ENCODE peak calls at places on chromosomes 16 and 17, in nine cellular contexts. One of them, this sample, is unnamed.

GRCh38 chr17:50219939-50220465 is 18.6 kb upstream of the COL1A1 start:
- DNase-seq in astrocyte of the spinal cord: peak
- DNase-seq in fibroblast of villous mesenchyme: peak
- DNase-seq in neural progenitor cell: peak
- DNase-seq in heart left ventricle: peak
- DNase-seq in lower lobe of right lung: no peak
- DNase-seq in endothelial cell: no peak
- DNase-seq in cardiac fibroblast: peak
- DNase-seq in choroid plexus epithelial cell: peak
- DNase-seq in this sample: no peak

GRCh38 chr17:77374170-77374936 is 233.6 kb downstream of the SEC14L1 start:
- DNase-seq in choroid plexus epithelial cell: peak
- DNase-seq in astrocyte of the spinal cord: peak
- DNase-seq in lower lobe of right lung: peak
- DNase-seq in cardiac fibroblast: peak
- DNase-seq in fibroblast of villous mesenchyme: peak
- DNase-seq in endothelial cell: peak
- DNase-seq in heart left ventricle: peak
- DNase-seq in neural progenitor cell: peak
- DNase-seq in this sample: peak

GRCh38 chr17:51613255-51613654 is 352.9 kb downstream of the UTP18 start:
- DNase-seq in astrocyte of the spinal cord: no peak
- DNase-seq in cardiac fibroblast: no peak
- DNase-seq in choroid plexus epithelial cell: no peak
- DNase-seq in endothelial cell: no peak
- DNase-seq in lower lobe of right lung: no peak
- DNase-seq in fibroblast of villous mesenchyme: no peak
- DNase-seq in neural progenitor cell: no peak
- DNase-seq in heart left ventricle: no peak
- DNase-seq in this sample: no peak

GRCh38 chr16:47578573-47578972 is 117.4 kb downstream of the PHKB start:
- DNase-seq in astrocyte of the spinal cord: no peak
- DNase-seq in fibroblast of villous mesenchyme: no peak
- DNase-seq in endothelial cell: no peak
- DNase-seq in cardiac fibroblast: no peak
- DNase-seq in lower lobe of right lung: no peak
- DNase-seq in heart left ventricle: no peak
- DNase-seq in choroid plexus epithelial cell: peak
- DNase-seq in neural progenitor cell: no peak
- DNase-seq in this sample: no peak

GRCh38 chr16:15576960-15577958 is 65.7 kb downstream of the MARF1 start:
- DNase-seq in neural progenitor cell: no peak
- DNase-seq in choroid plexus epithelial cell: no peak
- DNase-seq in cardiac fibroblast: no peak
- DNase-seq in fibroblast of villous mesenchyme: no peak
- DNase-seq in heart left ventricle: no peak
- DNase-seq in endothelial cell: no peak
- DNase-seq in lower lobe of right lung: no peak
- DNase-seq in astrocyte of the spinal cord: no peak
- DNase-seq in this sample: no peak

GRCh38 chr16:31371619-31372484 is 16.9 kb downstream of the ITGAX start:
- DNase-seq in neural progenitor cell: no peak
- DNase-seq in choroid plexus epithelial cell: no peak
- DNase-seq in heart left ventricle: no peak
- DNase-seq in astrocyte of the spinal cord: no peak
- DNase-seq in cardiac fibroblast: no peak
- DNase-seq in endothelial cell: no peak
- DNase-seq in fibroblast of villous mesenchyme: no peak
- DNase-seq in lower lobe of right lung: no peak
- DNase-seq in this sample: no peak

GRCh38 chr17:78327880-78328279 is 32.0 kb downstream of the SOCS3 start:
- DNase-seq in choroid plexus epithelial cell: no peak
- DNase-seq in cardiac fibroblast: no peak
- DNase-seq in lower lobe of right lung: no peak
- DNase-seq in heart left ventricle: no peak
- DNase-seq in astrocyte of the spinal cord: no peak
- DNase-seq in neural progenitor cell: no peak
- DNase-seq in endothelial cell: no peak
- DNase-seq in fibroblast of villous mesenchyme: no peak
- DNase-seq in this sample: no peak

GRCh38 chr17:73189417-73190099 is 3.3 kb upstream of the COG1 start:
- DNase-seq in cardiac fibroblast: peak
- DNase-seq in endothelial cell: peak
- DNase-seq in neural progenitor cell: peak
- DNase-seq in fibroblast of villous mesenchyme: peak
- DNase-seq in heart left ventricle: no peak
- DNase-seq in astrocyte of the spinal cord: peak
- DNase-seq in lower lobe of right lung: no peak
- DNase-seq in choroid plexus epithelial cell: peak
- DNase-seq in this sample: peak

GRCh38 chr16:17451835-17452234 is 18.9 kb downstream of the XYLT1 start:
- DNase-seq in choroid plexus epithelial cell: no peak
- DNase-seq in heart left ventricle: no peak
- DNase-seq in fibroblast of villous mesenchyme: no peak
- DNase-seq in astrocyte of the spinal cord: no peak
- DNase-seq in endothelial cell: no peak
- DNase-seq in neural progenitor cell: no peak
- DNase-seq in cardiac fibroblast: no peak
- DNase-seq in lower lobe of right lung: no peak
- DNase-seq in this sample: no peak

GRCh38 chr17:67390006-67390645 is 13.0 kb downstream of the PITPNC1 start:
- DNase-seq in neural progenitor cell: no peak
- DNase-seq in lower lobe of right lung: no peak
- DNase-seq in cardiac fibroblast: no peak
- DNase-seq in astrocyte of the spinal cord: no peak
- DNase-seq in heart left ventricle: no peak
- DNase-seq in fibroblast of villous mesenchyme: no peak
- DNase-seq in choroid plexus epithelial cell: no peak
- DNase-seq in endothelial cell: no peak
- DNase-seq in this sample: no peak

GRCh38 chr17:67392111-67392510 is 15.0 kb downstream of the PITPNC1 start:
- DNase-seq in heart left ventricle: no peak
- DNase-seq in astrocyte of the spinal cord: no peak
- DNase-seq in neural progenitor cell: no peak
- DNase-seq in choroid plexus epithelial cell: no peak
- DNase-seq in cardiac fibroblast: no peak
- DNase-seq in endothelial cell: no peak
- DNase-seq in lower lobe of right lung: no peak
- DNase-seq in fibroblast of villous mesenchyme: no peak
- DNase-seq in this sample: no peak

GRCh38 chr17:67393809-67394418 is 16.8 kb downstream of the PITPNC1 start:
- DNase-seq in lower lobe of right lung: no peak
- DNase-seq in heart left ventricle: no peak
- DNase-seq in choroid plexus epithelial cell: no peak
- DNase-seq in astrocyte of the spinal cord: no peak
- DNase-seq in cardiac fibroblast: no peak
- DNase-seq in fibroblast of villous mesenchyme: no peak
- DNase-seq in neural progenitor cell: no peak
- DNase-seq in endothelial cell: no peak
- DNase-seq in this sample: no peak

GRCh38 chr17:67388986-67389385 is 11.9 kb downstream of the PITPNC1 start:
- DNase-seq in choroid plexus epithelial cell: no peak
- DNase-seq in heart left ventricle: no peak
- DNase-seq in fibroblast of villous mesenchyme: no peak
- DNase-seq in neural progenitor cell: no peak
- DNase-seq in endothelial cell: no peak
- DNase-seq in lower lobe of right lung: no peak
- DNase-seq in astrocyte of the spinal cord: no peak
- DNase-seq in cardiac fibroblast: no peak
- DNase-seq in this sample: no peak

GRCh38 chr17:67390646-67391480 is 13.8 kb downstream of the PITPNC1 start:
- DNase-seq in endothelial cell: no peak
- DNase-seq in heart left ventricle: no peak
- DNase-seq in choroid plexus epithelial cell: peak
- DNase-seq in astrocyte of the spinal cord: peak
- DNase-seq in cardiac fibroblast: peak
- DNase-seq in neural progenitor cell: no peak
- DNase-seq in fibroblast of villous mesenchyme: peak
- DNase-seq in lower lobe of right lung: peak
- DNase-seq in this sample: no peak
- TF ChIP-seq CTCF in endothelial cell: no peak
- TF ChIP-seq CTCF in heart left ventricle: no peak
- TF ChIP-seq CTCF in choroid plexus epithelial cell: no peak
- TF ChIP-seq CTCF in astrocyte of the spinal cord: no peak
- TF ChIP-seq CTCF in cardiac fibroblast: no peak
- TF ChIP-seq CTCF in neural progenitor cell: no peak
- TF ChIP-seq CTCF in fibroblast of villous mesenchyme: no peak
- TF ChIP-seq CTCF in lower lobe of right lung: no peak
- TF ChIP-seq CTCF in this sample: no peak

DNA sequence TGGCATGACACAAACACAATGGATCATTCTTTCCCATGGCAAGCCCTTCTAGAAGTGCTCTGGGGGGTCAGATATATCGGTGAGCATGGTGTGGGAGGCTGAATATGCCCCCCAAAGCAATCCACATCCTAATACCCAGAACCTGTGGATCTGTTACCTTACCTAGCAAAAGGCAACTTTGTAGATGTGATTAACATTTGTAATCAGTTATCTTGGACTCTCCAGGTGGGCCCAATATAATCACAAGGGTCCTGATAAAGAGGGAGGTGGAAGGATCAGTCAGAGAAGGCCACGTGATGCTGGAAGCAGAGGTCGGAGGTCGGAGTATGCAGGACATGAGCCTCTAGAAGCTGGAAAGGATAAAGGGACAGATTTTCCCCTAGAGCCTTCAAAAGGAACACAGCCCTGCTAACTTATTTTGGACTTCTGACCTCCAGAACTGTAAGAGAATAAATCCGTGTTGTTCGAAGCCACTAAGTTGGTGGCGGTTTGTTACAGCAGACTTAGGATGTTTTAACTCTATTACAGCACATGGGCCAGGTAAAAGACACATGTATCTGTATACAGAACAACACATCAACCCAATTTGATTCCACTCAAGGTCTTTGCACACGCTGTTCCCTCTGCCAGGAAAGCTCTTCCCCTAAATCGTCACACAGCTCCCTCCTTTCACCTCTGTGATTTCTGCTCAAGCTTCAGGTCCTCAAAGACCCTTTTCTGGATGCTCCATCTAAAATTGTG is 115.3 kb downstream of the NOG start:
- DNase-seq in astrocyte of the spinal cord: no peak
- DNase-seq in choroid plexus epithelial cell: no peak
- DNase-seq in cardiac fibroblast: no peak
- DNase-seq in fibroblast of villous mesenchyme: no peak
- DNase-seq in heart left ventricle: no peak
- DNase-seq in neural progenitor cell: no peak
- DNase-seq in lower lobe of right lung: no peak
- DNase-seq in endothelial cell: no peak
- DNase-seq in this sample: no peak
- TF ChIP-seq CTCF in astrocyte of the spinal cord: no peak
- TF ChIP-seq CTCF in choroid plexus epithelial cell: no peak
- TF ChIP-seq CTCF in cardiac fibroblast: no peak
- TF ChIP-seq CTCF in fibroblast of villous mesenchyme: no peak
- TF ChIP-seq CTCF in heart left ventricle: no peak
- TF ChIP-seq CTCF in neural progenitor cell: no peak
- TF ChIP-seq CTCF in lower lobe of right lung: no peak
- TF ChIP-seq CTCF in endothelial cell: no peak
- TF ChIP-seq CTCF in this sample: no peak

GRCh38 chr17:4837471-4838305 is 4.5 kb downstream of the MINK1 start:
- DNase-seq in choroid plexus epithelial cell: no peak
- DNase-seq in neural progenitor cell: no peak
- DNase-seq in heart left ventricle: no peak
- DNase-seq in cardiac fibroblast: no peak
- DNase-seq in endothelial cell: no peak
- DNase-seq in astrocyte of the spinal cord: no peak
- DNase-seq in fibroblast of villous mesenchyme: no peak
- DNase-seq in lower lobe of right lung: no peak
- DNase-seq in this sample: no peak

GRCh38 chr17:4838306-4838785 is 5.2 kb downstream of the MINK1 start:
- DNase-seq in lower lobe of right lung: no peak
- DNase-seq in choroid plexus epithelial cell: no peak
- DNase-seq in neural progenitor cell: no peak
- DNase-seq in astrocyte of the spinal cord: no peak
- DNase-seq in fibroblast of villous mesenchyme: no peak
- DNase-seq in heart left ventricle: no peak
- DNase-seq in endothelial cell: no peak
- DNase-seq in cardiac fibroblast: no peak
- DNase-seq in this sample: no peak

GRCh38 chr17:4840893-4841242 is 7.7 kb downstream of the MINK1 start:
- DNase-seq in heart left ventricle: no peak
- DNase-seq in lower lobe of right lung: no peak
- DNase-seq in endothelial cell: no peak
- DNase-seq in astrocyte of the spinal cord: no peak
- DNase-seq in cardiac fibroblast: no peak
- DNase-seq in choroid plexus epithelial cell: no peak
- DNase-seq in neural progenitor cell: no peak
- DNase-seq in fibroblast of villous mesenchyme: no peak
- DNase-seq in this sample: no peak

GRCh38 chr17:4839965-4840892 is 7.1 kb downstream of the MINK1 start:
- DNase-seq in endothelial cell: no peak
- DNase-seq in cardiac fibroblast: no peak
- DNase-seq in choroid plexus epithelial cell: no peak
- DNase-seq in lower lobe of right lung: no peak
- DNase-seq in heart left ventricle: no peak
- DNase-seq in astrocyte of the spinal cord: no peak
- DNase-seq in fibroblast of villous mesenchyme: peak
- DNase-seq in neural progenitor cell: no peak
- DNase-seq in this sample: no peak

DNA sequence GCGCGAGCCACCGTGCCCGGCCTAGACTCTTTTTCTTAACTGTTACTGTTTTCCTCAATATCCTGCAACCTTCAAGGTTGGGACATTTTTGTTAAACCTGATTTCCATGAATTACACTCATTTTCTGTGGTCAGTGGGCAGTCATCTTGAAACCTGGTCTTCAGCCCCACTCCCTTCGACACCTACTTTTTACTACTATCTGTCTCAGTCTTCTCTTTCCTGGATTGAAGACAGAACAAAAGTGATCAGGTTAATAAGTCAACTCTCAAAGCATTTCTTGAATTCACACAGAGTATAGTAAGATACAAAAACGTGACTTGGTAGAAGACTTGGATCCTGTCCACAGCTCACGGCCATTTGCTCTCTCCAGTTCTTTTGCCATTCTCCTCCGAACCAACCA is 6.1 kb downstream of the MINK1 start:
- DNase-seq in heart left ventricle: no peak
- DNase-seq in cardiac fibroblast: no peak
- DNase-seq in astrocyte of the spinal cord: no peak
- DNase-seq in fibroblast of villous mesenchyme: no peak
- DNase-seq in endothelial cell: no peak
- DNase-seq in lower lobe of right lung: no peak
- DNase-seq in neural progenitor cell: no peak
- DNase-seq in choroid plexus epithelial cell: no peak
- DNase-seq in this sample: no peak
- TF ChIP-seq CTCF in heart left ventricle: no peak
- TF ChIP-seq CTCF in cardiac fibroblast: no peak
- TF ChIP-seq CTCF in astrocyte of the spinal cord: no peak
- TF ChIP-seq CTCF in fibroblast of villous mesenchyme: no peak
- TF ChIP-seq CTCF in endothelial cell: no peak
- TF ChIP-seq CTCF in lower lobe of right lung: no peak
- TF ChIP-seq CTCF in neural progenitor cell: no peak
- TF ChIP-seq CTCF in choroid plexus epithelial cell: no peak
- TF ChIP-seq CTCF in this sample: no peak

DNA sequence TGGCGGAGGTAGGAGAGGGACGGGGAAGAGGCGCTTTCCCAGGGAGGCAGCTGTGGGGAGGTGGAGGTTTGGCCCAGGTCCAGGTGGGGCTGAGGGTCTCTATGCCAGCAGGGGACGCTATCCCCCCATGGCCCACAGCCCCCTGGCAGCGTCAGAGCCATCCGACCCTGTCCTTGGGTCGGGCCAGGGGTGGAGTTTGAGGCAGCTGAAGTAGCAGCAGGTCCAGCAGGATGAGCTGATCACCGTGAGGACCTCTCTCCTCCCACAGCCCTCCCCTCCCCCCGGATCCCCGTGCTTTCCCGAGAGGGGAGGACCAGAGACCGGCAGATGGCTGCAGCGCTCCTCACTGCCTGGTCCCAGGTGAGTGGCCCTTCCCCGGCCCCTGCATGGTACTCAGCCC is 3.2 kb downstream of the ZNF205 start:
- DNase-seq in lower lobe of right lung: no peak
- DNase-seq in heart left ventricle: no peak
- DNase-seq in cardiac fibroblast: no peak
- DNase-seq in fibroblast of villous mesenchyme: no peak
- DNase-seq in astrocyte of the spinal cord: no peak
- DNase-seq in endothelial cell: no peak
- DNase-seq in choroid plexus epithelial cell: no peak
- DNase-seq in neural progenitor cell: no peak
- DNase-seq in this sample: no peak
- TF ChIP-seq CTCF in lower lobe of right lung: no peak
- TF ChIP-seq CTCF in heart left ventricle: no peak
- TF ChIP-seq CTCF in cardiac fibroblast: no peak
- TF ChIP-seq CTCF in fibroblast of villous mesenchyme: no peak
- TF ChIP-seq CTCF in astrocyte of the spinal cord: no peak
- TF ChIP-seq CTCF in endothelial cell: peak
- TF ChIP-seq CTCF in choroid plexus epithelial cell: no peak
- TF ChIP-seq CTCF in neural progenitor cell: peak
- TF ChIP-seq CTCF in this sample: no peak